ENCODE peak calls at places on chromosome 13, in six cellular contexts. J, Z, M, I, Y and L are unnamed samples.

GRCh38 chr13:60574706-60575105 is 177.7 kb downstream of the TDRD3 start:
- DNase-seq in J (no peak), Z (no peak), M (no peak), I (no peak), Y (no peak), L (no peak)

GRCh38 chr13:40318366-40318765 is 348.1 kb downstream of the FOXO1 start:
- DNase-seq in J (no peak), Z (no peak), M (no peak), I (no peak), Y (peak), L (no peak)

GRCh38 chr13:30805603-30806011 is 70.3 kb downstream of the ALOX5AP start:
- DNase-seq in J (no peak), Z (no peak), M (no peak), I (peak), Y (peak), L (no peak)

GRCh38 chr13:105462981-105463380 is 1072.5 kb downstream of the EFNB2 start:
- DNase-seq in J (no peak), Z (no peak), M (no peak), I (no peak), Y (no peak), L (no peak)

GRCh38 chr13:60584976-60585375 is 188.0 kb downstream of the TDRD3 start:
- DNase-seq in J (no peak), Z (no peak), M (no peak), I (peak), Y (peak), L (no peak)

GRCh38 chr13:44904982-44905381 is 84.3 kb downstream of the NUFIP1 start:
- DNase-seq in J (peak), Z (no peak), M (peak), I (peak), Y (no peak), L (no peak)

GRCh38 chr13:64529874-64530485 is 2700.2 kb downstream of the PCDH9 start:
- DNase-seq in J (no peak), Z (no peak), M (no peak), I (peak), Y (no peak), L (no peak)

GRCh38 chr13:46603165-46603603 is 50.2 kb downstream of the LRCH1 start:
- DNase-seq in J (no peak), Z (no peak), M (no peak), I (no peak), Y (no peak), L (no peak)

GRCh38 chr13:109869312-109870237 is 83.2 kb upstream of the IRS2 start:
- DNase-seq in J (peak), Z (no peak), M (no peak), I (peak), Y (peak), L (no peak)

GRCh38 chr13:46321494-46322225 is 65.4 kb downstream of the RUBCNL start:
- DNase-seq in J (no peak), Z (peak), M (no peak), I (peak), Y (peak), L (no peak)

GRCh38 chr13:91115776-91116175 is 231.7 kb upstream of the MIR17HG start:
- DNase-seq in J (no peak), Z (no peak), M (no peak), I (no peak), Y (no peak), L (no peak)

GRCh38 chr13:113920606-113921306 is 53.1 kb downstream of the C13orf46 start:
- DNase-seq in J (no peak), Z (no peak), M (no peak), I (no peak), Y (no peak), L (no peak)

GRCh38 chr13:113782472-113782871 is 23.4 kb downstream of the TMEM255B start:
- DNase-seq in J (no peak), Z (no peak), M (no peak), I (no peak), Y (no peak), L (no peak)

GRCh38 chr13:41061914-41062837 is 867 bp downstream of the WBP4 start:
- DNase-seq in J (peak), Z (no peak), M (peak), I (peak), Y (no peak), L (no peak)

GRCh38 chr13:75486146-75486545 is 4.2 kb upstream of the TBC1D4 start:
- DNase-seq in J (no peak), Z (no peak), M (no peak), I (no peak), Y (no peak), L (no peak)

GRCh38 chr13:114149774-114150740 is 17.6 kb upstream of the RASA3 start:
- DNase-seq in J (peak), Z (no peak), M (no peak), I (no peak), Y (no peak), L (no peak)

GRCh38 chr13:24119593-24120508 is 40.7 kb upstream of the SPATA13 start:
- DNase-seq in J (no peak), Z (no peak), M (no peak), I (no peak), Y (no peak), L (no peak)

GRCh38 chr13:100362371-100362770 is 226.2 kb downstream of the GGACT start:
- DNase-seq in J (no peak), Z (no peak), M (no peak), I (no peak), Y (no peak), L (no peak)

GRCh38 chr13:48727252-48728011 is 73.7 kb downstream of the CYSLTR2 start:
- DNase-seq in J (no peak), Z (no peak), M (no peak), I (no peak), Y (no peak), L (no peak)